ENCODE peak calls at places on chromosomes 16 and 17, in four cellular contexts. One of them, this sample, is unnamed.

GRCh38 chr16:4309102-4309832 is 6.6 kb upstream of the GLIS2 start:
- DNase-seq in NCI-H526: no peak
- DNase-seq in NCI-H1092 treated with DMSO at 0.1 percent for 48 hours: no peak
- DNase-seq in GM19239: no peak
- DNase-seq in this sample: no peak

GRCh38 chr17:7837375-7838290 is 3.6 kb downstream of the KDM6B start:
- DNase-seq in NCI-H526: peak; percentile 48
- DNase-seq in NCI-H1092 treated with DMSO at 0.1 percent for 48 hours: peak; percentile 19
- DNase-seq in GM19239: no peak
- DNase-seq in this sample: peak; percentile 13

GRCh38 chr17:1232786-1233185 is 37.5 kb upstream of the BHLHA9 start:
- DNase-seq in NCI-H526: no peak
- DNase-seq in NCI-H1092 treated with DMSO at 0.1 percent for 48 hours: no peak
- DNase-seq in GM19239: no peak
- DNase-seq in this sample: peak; percentile 63

GRCh38 chr17:53626286-53626685 is 196.4 kb upstream of the KIF2B start:
- DNase-seq in NCI-H526: no peak
- DNase-seq in NCI-H1092 treated with DMSO at 0.1 percent for 48 hours: no peak
- DNase-seq in GM19239: no peak
- DNase-seq in this sample: peak; percentile 64

GRCh38 chr17:40556884-40557414 is 8.3 kb downstream of the CCR7 start:
- DNase-seq in NCI-H526: no peak
- DNase-seq in NCI-H1092 treated with DMSO at 0.1 percent for 48 hours: no peak
- DNase-seq in GM19239: no peak
- DNase-seq in this sample: no peak

GRCh38 chr17:66405836-66406679 is 103.6 kb downstream of the PRKCA start:
- DNase-seq in NCI-H526: no peak
- DNase-seq in NCI-H1092 treated with DMSO at 0.1 percent for 48 hours: peak; percentile 84
- DNase-seq in GM19239: no peak
- DNase-seq in this sample: peak; percentile 20

GRCh38 chr17:31584436-31585279 is 193.2 kb downstream of the RAB11FIP4 start:
- DNase-seq in NCI-H526: no peak
- DNase-seq in NCI-H1092 treated with DMSO at 0.1 percent for 48 hours: no peak
- DNase-seq in GM19239: no peak
- DNase-seq in this sample: no peak

GRCh38 chr16:14050297-14051027 is 20.7 kb upstream of the MRTFB start:
- DNase-seq in NCI-H526: no peak
- DNase-seq in NCI-H1092 treated with DMSO at 0.1 percent for 48 hours: no peak
- DNase-seq in GM19239: no peak
- DNase-seq in this sample: peak; percentile 22

GRCh38 chr17:56172517-56172982 is 19.3 kb downstream of the ANKFN1 start:
- DNase-seq in NCI-H526: no peak
- DNase-seq in NCI-H1092 treated with DMSO at 0.1 percent for 48 hours: peak; percentile 90
- DNase-seq in GM19239: no peak
- DNase-seq in this sample: no peak

GRCh38 chr17:67377727-67378443 is 804 bp downstream of the PITPNC1 start:
- DNase-seq in NCI-H526: peak; percentile 81
- DNase-seq in NCI-H1092 treated with DMSO at 0.1 percent for 48 hours: peak; percentile 60
- DNase-seq in GM19239: peak; percentile 52
- DNase-seq in this sample: peak; percentile 57

GRCh38 chr16:83626676-83627075 is 181.1 kb upstream of the HSBP1 start:
- DNase-seq in NCI-H526: no peak
- DNase-seq in NCI-H1092 treated with DMSO at 0.1 percent for 48 hours: no peak
- DNase-seq in GM19239: no peak
- DNase-seq in this sample: no peak

GRCh38 chr17:3167574-3167973 is 29.7 kb upstream of the OR1A2 start:
- DNase-seq in NCI-H526: no peak
- DNase-seq in NCI-H1092 treated with DMSO at 0.1 percent for 48 hours: no peak
- DNase-seq in GM19239: peak; percentile 5
- DNase-seq in this sample: no peak

GRCh38 chr17:63356275-63356905 is 89.7 kb downstream of the CYB561 start:
- DNase-seq in NCI-H526: no peak
- DNase-seq in NCI-H1092 treated with DMSO at 0.1 percent for 48 hours: no peak
- DNase-seq in GM19239: no peak
- DNase-seq in this sample: peak; percentile 94

GRCh38 chr17:75664099-75664549 is 2.8 kb downstream of the RECQL5 start:
- DNase-seq in NCI-H526: no peak
- DNase-seq in NCI-H1092 treated with DMSO at 0.1 percent for 48 hours: no peak
- DNase-seq in GM19239: no peak
- DNase-seq in this sample: no peak

GRCh38 chr16:23410176-23410575 is 42.8 kb downstream of the COG7 start:
- DNase-seq in NCI-H526: no peak
- DNase-seq in NCI-H1092 treated with DMSO at 0.1 percent for 48 hours: peak; percentile 20
- DNase-seq in GM19239: no peak
- DNase-seq in this sample: peak; percentile 45

GRCh38 chr16:68786685-68787418 is 49.8 kb downstream of the CDH1 start:
- DNase-seq in NCI-H526: peak; percentile 76
- DNase-seq in NCI-H1092 treated with DMSO at 0.1 percent for 48 hours: peak; percentile 33
- DNase-seq in GM19239: no peak
- DNase-seq in this sample: peak; percentile 60

GRCh38 chr17:52035336-52035915 is 123.1 kb downstream of the CA10 start:
- DNase-seq in NCI-H526: no peak
- DNase-seq in NCI-H1092 treated with DMSO at 0.1 percent for 48 hours: peak; percentile 42
- DNase-seq in GM19239: no peak
- DNase-seq in this sample: no peak

GRCh38 chr17:57874058-57874419 is 24.2 kb upstream of the MRPS23 start:
- DNase-seq in NCI-H526: no peak
- DNase-seq in NCI-H1092 treated with DMSO at 0.1 percent for 48 hours: no peak
- DNase-seq in GM19239: no peak
- DNase-seq in this sample: no peak

GRCh38 chr16:54812229-54812628 is 118.4 kb upstream of the IRX5 start:
- DNase-seq in NCI-H526: no peak
- DNase-seq in NCI-H1092 treated with DMSO at 0.1 percent for 48 hours: peak; percentile 47
- DNase-seq in GM19239: no peak
- DNase-seq in this sample: peak; percentile 21

GRCh38 chr17:45668316-45668715 is 115.8 kb upstream of the CRHR1 start:
- DNase-seq in NCI-H526: no peak
- DNase-seq in NCI-H1092 treated with DMSO at 0.1 percent for 48 hours: no peak
- DNase-seq in GM19239: no peak
- DNase-seq in this sample: no peak

GRCh38 chr16:85046472-85046916 is 18.9 kb downstream of the KIAA0513 start:
- DNase-seq in NCI-H526: no peak
- DNase-seq in NCI-H1092 treated with DMSO at 0.1 percent for 48 hours: no peak
- DNase-seq in GM19239: no peak
- DNase-seq in this sample: no peak

GRCh38 chr16:86256995-86257394 is 253.3 kb upstream of the FOXF1 start:
- DNase-seq in NCI-H526: no peak
- DNase-seq in NCI-H1092 treated with DMSO at 0.1 percent for 48 hours: no peak
- DNase-seq in GM19239: no peak
- DNase-seq in this sample: no peak

GRCh38 chr17:39212200-39212810 is 12.2 kb downstream of the RPL19 start:
- DNase-seq in NCI-H526: no peak
- DNase-seq in NCI-H1092 treated with DMSO at 0.1 percent for 48 hours: no peak
- DNase-seq in GM19239: no peak
- DNase-seq in this sample: no peak

GRCh38 chr16:88758227-88758943 is 26.6 kb downstream of the PIEZO1 start:
- DNase-seq in NCI-H526: no peak
- DNase-seq in NCI-H1092 treated with DMSO at 0.1 percent for 48 hours: no peak
- DNase-seq in GM19239: no peak
- DNase-seq in this sample: no peak

GRCh38 chr17:29131814-29132682 is 48.1 kb downstream of the MYO18A start:
- DNase-seq in NCI-H526: no peak
- DNase-seq in NCI-H1092 treated with DMSO at 0.1 percent for 48 hours: no peak
- DNase-seq in GM19239: no peak
- DNase-seq in this sample: peak; percentile 86

GRCh38 chr17:31476525-31477416 is 85.3 kb downstream of the RAB11FIP4 start:
- DNase-seq in NCI-H526: no peak
- DNase-seq in NCI-H1092 treated with DMSO at 0.1 percent for 48 hours: no peak
- DNase-seq in GM19239: no peak
- DNase-seq in this sample: no peak

GRCh38 chr17:80938556-80938955 is 53.1 kb upstream of the CHMP6 start:
- DNase-seq in NCI-H526: no peak
- DNase-seq in NCI-H1092 treated with DMSO at 0.1 percent for 48 hours: no peak
- DNase-seq in GM19239: no peak
- DNase-seq in this sample: no peak

GRCh38 chr16:22007509-22008214 is at the start of gene MOSMO:
- DNase-seq in NCI-H526: peak; percentile 78
- DNase-seq in NCI-H1092 treated with DMSO at 0.1 percent for 48 hours: peak; percentile 73
- DNase-seq in GM19239: peak; percentile 85
- DNase-seq in this sample: peak; percentile 72

GRCh38 chr16:72977127-72977526 is 70.8 kb downstream of the ZFHX3 start:
- DNase-seq in NCI-H526: no peak
- DNase-seq in NCI-H1092 treated with DMSO at 0.1 percent for 48 hours: no peak
- DNase-seq in GM19239: no peak
- DNase-seq in this sample: no peak

GRCh38 chr17:17089796-17090641 is 47.8 kb downstream of the MPRIP start:
- DNase-seq in NCI-H526: no peak
- DNase-seq in NCI-H1092 treated with DMSO at 0.1 percent for 48 hours: no peak
- DNase-seq in GM19239: no peak
- DNase-seq in this sample: no peak

GRCh38 chr16:66569827-66570405 is 3.7 kb downstream of the CMTM1 start:
- DNase-seq in NCI-H526: no peak
- DNase-seq in NCI-H1092 treated with DMSO at 0.1 percent for 48 hours: no peak
- DNase-seq in GM19239: no peak
- DNase-seq in this sample: peak; percentile 69

This sample was measured in cardiac fibroblast.